ENCODE peak calls at places on chromosomes 1 and 21, in six cellular contexts. H is NCI-H2171 treated with DMSO at 0.1 percent for 48 hours; C is HFF-Myc; I is substantia nigra; D is activated effector memory CD4-positive, alpha-beta T cell treated with Interleukin-2 at 50 U/mL for 16 hours; G is glutamatergic neuron. Y is an unnamed sample.

GRCh38 chr1:21152423-21153100 is 24.1 kb downstream of the EIF4G3 start:
- DNase-seq in H (no peak), C (no peak), D (no peak), I (no peak), G (no peak), Y (no peak)

GRCh38 chr1:221246067-221246466 is 366.8 kb downstream of the HLX start:
- DNase-seq in C (no peak), I (no peak), H (no peak), G (no peak), D (no peak), Y (no peak)

GRCh38 chr1:184289825-184290550 is 96.8 kb upstream of the C1orf21 start:
- DNase-seq in I (no peak), D (no peak), C (no peak), G (no peak), H (peak), Y (no peak)

GRCh38 chr21:23020969-23021368 is 2022.8 kb downstream of the NCAM2 start:
- DNase-seq in D (no peak), G (no peak), C (no peak), I (no peak), H (no peak), Y (no peak)

GRCh38 chr1:9009438-9010366 is 16.5 kb downstream of the SLC2A7 start:
- DNase-seq in I (no peak), C (no peak), D (no peak), G (peak), H (peak), Y (no peak)

GRCh38 chr1:167232801-167233200 is 12.1 kb downstream of the POU2F1 start:
- DNase-seq in H (no peak), D (no peak), G (no peak), C (no peak), I (no peak), Y (no peak)

GRCh38 chr1:224683981-224684380 is 67.9 kb downstream of the CNIH3 start:
- DNase-seq in C (no peak), G (no peak), H (peak), I (no peak), D (no peak), Y (no peak)

GRCh38 chr1:78254517-78254916 is 208.8 kb downstream of the GIPC2 start:
- DNase-seq in D (no peak), I (no peak), C (peak), G (no peak), H (no peak), Y (no peak)

GRCh38 chr1:29912413-29912812 is 676.1 kb downstream of the PTPRU start:
- DNase-seq in D (no peak), I (no peak), C (no peak), G (no peak), H (no peak), Y (no peak)

GRCh38 chr1:24047101-24047459 is 64.9 kb downstream of the MYOM3 start:
- DNase-seq in C (peak), H (no peak), D (no peak), I (no peak), G (no peak), Y (peak)

GRCh38 chr1:59506952-59507351 is 210.1 kb downstream of the FGGY start:
- DNase-seq in H (peak), C (no peak), I (no peak), G (no peak), D (no peak), Y (peak)

GRCh38 chr1:25807480-25808390 is 7.7 kb downstream of the SELENON start:
- DNase-seq in D (no peak), I (no peak), H (no peak), G (no peak), C (no peak), Y (no peak)

GRCh38 chr1:11539850-11540772 is 61.2 kb downstream of the DISP3 start:
- DNase-seq in C (no peak), D (no peak), G (no peak), H (no peak), I (no peak), Y (no peak)

GRCh38 chr1:197485790-197486189 is 217.7 kb downstream of the CRB1 start:
- DNase-seq in C (no peak), H (no peak), I (no peak), D (no peak), G (no peak), Y (no peak)

GRCh38 chr1:45850017-45850416 is 46.6 kb downstream of the MAST2 start:
- DNase-seq in D (no peak), C (no peak), H (no peak), G (no peak), I (no peak), Y (no peak)

GRCh38 chr1:40004857-40005256 is 35.7 kb upstream of the CAP1 start:
- DNase-seq in G (no peak), D (no peak), C (no peak), I (no peak), H (peak), Y (no peak)

GRCh38 chr1:25484096-25484495 is 53.4 kb downstream of the MACO1 start:
- DNase-seq in H (no peak), I (no peak), D (no peak), G (no peak), C (no peak), Y (no peak)

GRCh38 chr1:197327776-197328364 is 59.8 kb downstream of the CRB1 start:
- DNase-seq in H (peak), C (no peak), D (no peak), I (no peak), G (no peak), Y (no peak)

GRCh38 chr1:232902766-232903357 is 47.5 kb upstream of the NTPCR start:
- DNase-seq in H (no peak), C (no peak), I (no peak), G (no peak), D (no peak), Y (no peak)

GRCh38 chr1:24169286-24169685 is 17.8 kb downstream of the IFNLR1 start:
- DNase-seq in C (no peak), I (no peak), D (no peak), H (no peak), G (no peak), Y (no peak)

GRCh38 chr1:14486401-14487110 is 111.9 kb upstream of the KAZN start:
- DNase-seq in H (no peak), I (no peak), D (no peak), G (no peak), C (no peak), Y (no peak)

GRCh38 chr1:20472860-20473711 is 12.9 kb downstream of the CAMK2N1 start:
- DNase-seq in H (no peak), C (no peak), G (peak), D (no peak), I (peak), Y (no peak)

GRCh38 chr1:211378844-211379243 is 52.2 kb downstream of the TRAF5 start:
- DNase-seq in G (no peak), I (no peak), C (no peak), D (no peak), H (no peak), Y (no peak)

GRCh38 chr1:218895064-218895587 is 278.6 kb upstream of the LYPLAL1 start:
- DNase-seq in C (no peak), H (no peak), D (no peak), G (no peak), I (no peak), Y (no peak)

GRCh38 chr1:85998105-85998504 is 158.5 kb downstream of the COL24A1 start:
- DNase-seq in G (no peak), D (no peak), C (no peak), I (no peak), H (no peak), Y (no peak)

GRCh38 chr1:35261412-35262120 is 6.9 kb upstream of the ZMYM4 start:
- DNase-seq in I (no peak), D (no peak), H (no peak), G (no peak), C (no peak), Y (no peak)

GRCh38 chr1:213987876-213988638 is at the start of gene PROX1:
- DNase-seq in I (no peak), C (peak), G (peak), H (peak), D (peak), Y (peak)

GRCh38 chr21:36664678-36665022 is 34.3 kb upstream of the SIM2 start:
- DNase-seq in I (no peak), G (no peak), D (no peak), C (no peak), H (no peak), Y (no peak)

Y was measured in lung.